ENCODE peak calls at places on chromosome 1, in eight cellular contexts. J is IMR-90, K is MCF 10A, Y is prostate gland, B is endodermal cell, Z is psoas muscle, E is GM06990, C is sigmoid colon. T is an unnamed sample.
A peak's percentile ranks its signal among the peaks of the same experiment; 100 is the strongest.

GRCh38 chr1:20318971-20319370 is 28.3 kb downstream of the VWA5B1 start:
- DNase-seq in K (no peak), J (peak; percentile 28), Z (no peak), C (no peak), Y (no peak), E (no peak), B (no peak), T (no peak)

GRCh38 chr1:214715126-214715525 is 112.1 kb downstream of the CENPF start:
- DNase-seq in B (no peak), E (no peak), J (no peak), Z (no peak), C (no peak), K (no peak), Y (no peak), T (no peak)

GRCh38 chr1:60923287-60924110 is 158.9 kb upstream of the NFIA start:
- DNase-seq in Y (no peak), Z (no peak), J (no peak), B (no peak), K (no peak), E (no peak), C (no peak), T (no peak)

GRCh38 chr1:245458761-245459174 is 304.0 kb downstream of the KIF26B start:
- DNase-seq in J (peak; percentile 16), Y (no peak), E (no peak), C (no peak), Z (no peak), K (no peak), B (peak; percentile 6), T (no peak)

GRCh38 chr1:39230261-39231190 is 26.0 kb downstream of the MACF1 start:
- DNase-seq in Y (peak; percentile 16), E (peak; percentile 28), K (no peak), C (no peak), J (no peak), B (peak; percentile 55), Z (no peak), T (peak; percentile 66)

GRCh38 chr1:89780721-89781120 is 40.1 kb upstream of the LRRC8D start:
- DNase-seq in C (no peak), J (peak; percentile 69), Z (no peak), E (peak; percentile 27), K (peak; percentile 61), B (no peak), Y (no peak), T (peak; percentile 42)

GRCh38 chr1:10380594-10381275 is 18.1 kb upstream of the PGD start:
- DNase-seq in J (peak; percentile 97), Y (no peak), C (peak; percentile 68), Z (no peak), E (no peak), B (no peak), K (peak; percentile 17), T (no peak)

GRCh38 chr1:216900116-216900620 is 176.9 kb upstream of the ESRRG start:
- DNase-seq in K (no peak), Z (no peak), C (no peak), E (no peak), J (no peak), B (no peak), Y (no peak), T (no peak)

GRCh38 chr1:19163261-19163660 is 46.8 kb downstream of the UBR4 start:
- DNase-seq in Z (no peak), B (no peak), Y (peak; percentile 22), C (no peak), J (peak; percentile 93), K (peak; percentile 20), E (no peak), T (no peak)

GRCh38 chr1:29459551-29459945 is 223.2 kb downstream of the PTPRU start:
- DNase-seq in Y (no peak), B (peak; percentile 35), J (no peak), C (no peak), E (no peak), K (no peak), Z (no peak), T (no peak)

GRCh38 chr1:36366091-36366661 is 19.5 kb downstream of the STK40 start:
- DNase-seq in Y (no peak), K (no peak), Z (no peak), J (peak; percentile 75), E (no peak), C (peak; percentile 74), B (peak; percentile 67), T (no peak)

GRCh38 chr1:24329797-24330543 is 10.8 kb downstream of the GRHL3 start:
- DNase-seq in E (no peak), K (no peak), Y (no peak), C (no peak), Z (no peak), B (no peak), J (peak; percentile 86), T (no peak)

GRCh38 chr1:110555807-110556470 is 37.0 kb upstream of the KCNA10 start:
- DNase-seq in C (no peak), K (peak; percentile 8), Z (peak; percentile 53), E (no peak), Y (no peak), J (no peak), B (no peak), T (no peak)

GRCh38 chr1:109659145-109659544 is 3.2 kb downstream of the GSTM4 start:
- DNase-seq in E (no peak), C (no peak), B (no peak), Z (no peak), K (no peak), J (no peak), Y (no peak), T (no peak)

GRCh38 chr1:26158271-26159112 is at the start of gene FAM110D:
- DNase-seq in K (no peak), B (peak; percentile 68), J (no peak), E (no peak), Y (no peak), C (peak; percentile 49), Z (no peak), T (peak; percentile 8)

GRCh38 chr1:192225713-192226112 is 67.5 kb downstream of the RGS18 start:
- DNase-seq in E (no peak), C (no peak), B (no peak), Y (no peak), Z (no peak), K (peak; percentile 82), J (peak; percentile 86), T (no peak)

GRCh38 chr1:68373173-68373572 is 76.6 kb downstream of the RPE65 start:
- DNase-seq in C (no peak), E (no peak), Y (no peak), J (no peak), Z (no peak), K (no peak), B (no peak), T (no peak)

GRCh38 chr1:115977481-115978258 is 1.4 kb downstream of the SLC22A15 start:
- DNase-seq in C (no peak), E (no peak), B (no peak), Z (no peak), J (no peak), Y (no peak), K (peak; percentile 65), T (no peak)

GRCh38 chr1:153742411-153743142 is 14.7 kb downstream of the INTS3 start:
- DNase-seq in Y (no peak), E (peak; percentile 47), C (no peak), B (no peak), K (no peak), J (peak; percentile 56), Z (no peak), T (peak; percentile 45)

GRCh38 chr1:155080250-155081228 is 1.9 kb downstream of the EFNA3 start:
- DNase-seq in B (peak; percentile 93), J (no peak), E (no peak), K (no peak), Y (no peak), C (peak; percentile 62), Z (no peak), T (peak; percentile 62)

GRCh38 chr1:150974580-150975478 is at the start of gene CERS2:
- DNase-seq in B (peak; percentile 91), Z (peak; percentile 81), E (peak; percentile 80), C (peak; percentile 91), J (peak; percentile 69), Y (peak; percentile 77), K (peak; percentile 86), T (peak; percentile 92)

DNA sequence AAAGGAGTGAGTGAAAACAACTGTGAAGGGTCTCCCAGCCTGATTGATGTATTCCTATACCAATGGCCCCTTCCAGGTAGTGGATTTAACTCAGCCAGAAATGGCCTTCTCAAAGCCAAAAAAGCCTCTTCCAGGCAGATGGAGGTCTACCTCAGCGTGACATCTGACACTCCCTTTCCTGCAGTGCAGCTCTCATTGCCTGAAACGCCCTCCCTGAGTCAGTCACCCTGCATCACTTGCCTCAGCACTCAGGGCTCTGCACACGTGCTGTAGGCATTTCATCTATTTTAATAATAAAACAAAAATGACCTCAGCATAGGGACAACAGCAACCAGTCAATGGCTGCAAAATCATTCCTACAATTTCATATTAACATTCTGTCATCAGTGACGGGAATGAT is 64.4 kb upstream of the GJA5 start:
- DNase-seq in K (no peak), J (no peak), C (no peak), Y (no peak), B (peak; percentile 34), Z (no peak), E (no peak), T (no peak)
- TF ChIP-seq CTCF in K (no peak), J (no peak), C (no peak), Y (no peak), B (no peak), Z (no peak), E (no peak), T (no peak)

GRCh38 chr1:31541201-31541600 is 35.1 kb upstream of the TINAGL1 start:
- DNase-seq in C (no peak), J (no peak), E (no peak), B (no peak), Y (no peak), K (no peak), Z (no peak), T (no peak)
- TF ChIP-seq CTCF in C (no peak), J (no peak), E (no peak), B (no peak), Y (no peak), K (no peak), Z (no peak), T (no peak)

GRCh38 chr1:234617135-234617985 is 7.4 kb upstream of the IRF2BP2 start:
- DNase-seq in E (no peak), C (no peak), K (peak; percentile 80), Z (no peak), B (no peak), Y (no peak), J (no peak), T (no peak)
- TF ChIP-seq CTCF in E (no peak), C (no peak), K (peak; percentile 28), Z (no peak), B (peak; percentile 66), Y (no peak), J (peak; percentile 19), T (no peak)

DNA sequence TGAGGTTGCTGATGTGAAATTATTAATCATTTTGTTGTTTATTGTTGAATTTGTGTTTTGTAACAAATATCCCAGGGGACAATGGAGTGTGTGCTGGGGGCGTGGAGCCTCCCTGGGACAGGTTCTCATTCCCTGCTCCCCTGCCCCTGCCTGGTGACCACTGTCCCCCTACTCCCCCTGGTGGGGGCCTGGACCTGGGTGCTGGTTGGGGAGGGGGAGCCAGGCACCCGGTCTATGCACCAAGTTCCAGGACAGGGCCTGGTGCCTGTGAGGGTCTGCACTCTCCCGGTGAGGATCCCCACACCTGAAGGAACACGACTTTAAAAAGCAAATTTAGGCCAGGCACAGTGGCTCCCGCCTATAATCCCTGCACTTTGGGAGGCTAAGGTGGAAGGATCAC is 42.4 kb downstream of the CHD5 start:
- DNase-seq in K (no peak), Z (no peak), C (peak; percentile 42), B (no peak), Y (no peak), J (no peak), E (no peak), T (no peak)
- TF ChIP-seq CTCF in K (no peak), Z (no peak), C (no peak), B (peak; percentile 54), Y (no peak), J (no peak), E (no peak), T (no peak)

T was measured in GM20000.